ENCODE peak calls at places on chromosomes 6 and 20, in five cellular contexts. One of them, this sample, is unnamed.

GRCh38 chr20:49832632-49833327 is 20.2 kb downstream of the SLC9A8 start:
- DNase-seq in WERI-Rb-1: no peak
- DNase-seq in tibial artery: no peak
- DNase-seq in left ventricle myocardium inferior: no peak
- DNase-seq in T-cell: no peak
- DNase-seq in this sample: no peak

GRCh38 chr6:77466055-77467028 is 3.1 kb upstream of the HTR1B start:
- DNase-seq in WERI-Rb-1: peak; percentile 32
- DNase-seq in tibial artery: peak; percentile 80
- DNase-seq in left ventricle myocardium inferior: peak; percentile 17
- DNase-seq in T-cell: no peak
- DNase-seq in this sample: peak; percentile 1

GRCh38 chr20:8678098-8678776 is 390.6 kb upstream of the PLCB4 start:
- DNase-seq in WERI-Rb-1: no peak
- DNase-seq in tibial artery: no peak
- DNase-seq in left ventricle myocardium inferior: no peak
- DNase-seq in T-cell: no peak
- DNase-seq in this sample: no peak

GRCh38 chr6:109491207-109491938 is 8.4 kb upstream of the ZBTB24 start:
- DNase-seq in WERI-Rb-1: no peak
- DNase-seq in tibial artery: no peak
- DNase-seq in left ventricle myocardium inferior: no peak
- DNase-seq in T-cell: no peak
- DNase-seq in this sample: no peak

GRCh38 chr20:62364911-62365736 is 2.0 kb downstream of the LAMA5 start:
- DNase-seq in WERI-Rb-1: peak; percentile 26
- DNase-seq in tibial artery: peak; percentile 94
- DNase-seq in left ventricle myocardium inferior: peak; percentile 73
- DNase-seq in T-cell: no peak
- DNase-seq in this sample: no peak

GRCh38 chr20:34709044-34709835 is 5.1 kb downstream of the TP53INP2 start:
- DNase-seq in WERI-Rb-1: peak; percentile 88
- DNase-seq in tibial artery: peak; percentile 92
- DNase-seq in left ventricle myocardium inferior: peak; percentile 89
- DNase-seq in T-cell: peak; percentile 62
- DNase-seq in this sample: peak; percentile 76

GRCh38 chr6:24283043-24283985 is 74.5 kb downstream of the DCDC2 start:
- DNase-seq in WERI-Rb-1: peak; percentile 89
- DNase-seq in tibial artery: peak; percentile 77
- DNase-seq in left ventricle myocardium inferior: peak; percentile 60
- DNase-seq in T-cell: no peak
- DNase-seq in this sample: peak; percentile 93

GRCh38 chr20:62925420-62926228 is 681 bp downstream of the DIDO1 start:
- DNase-seq in WERI-Rb-1: peak; percentile 35
- DNase-seq in tibial artery: no peak
- DNase-seq in left ventricle myocardium inferior: no peak
- DNase-seq in T-cell: peak; percentile 40
- DNase-seq in this sample: no peak

GRCh38 chr20:61693055-61693600 is 372.6 kb downstream of the TAF4 start:
- DNase-seq in WERI-Rb-1: no peak
- DNase-seq in tibial artery: no peak
- DNase-seq in left ventricle myocardium inferior: no peak
- DNase-seq in T-cell: no peak
- DNase-seq in this sample: no peak

GRCh38 chr6:36130672-36131516 is 581 bp downstream of the MAPK13 start:
- DNase-seq in WERI-Rb-1: peak; percentile 22
- DNase-seq in tibial artery: no peak
- DNase-seq in left ventricle myocardium inferior: no peak
- DNase-seq in T-cell: no peak
- DNase-seq in this sample: peak; percentile 69

GRCh38 chr6:148750826-148751225 is 4.0 kb downstream of the UST start:
- DNase-seq in WERI-Rb-1: no peak
- DNase-seq in tibial artery: no peak
- DNase-seq in left ventricle myocardium inferior: no peak
- DNase-seq in T-cell: no peak
- DNase-seq in this sample: no peak

GRCh38 chr6:82030761-82031160 is 216.8 kb downstream of the IBTK start:
- DNase-seq in WERI-Rb-1: no peak
- DNase-seq in tibial artery: no peak
- DNase-seq in left ventricle myocardium inferior: no peak
- DNase-seq in T-cell: no peak
- DNase-seq in this sample: no peak

GRCh38 chr6:24664049-24664987 is 2.4 kb downstream of the TDP2 start:
- DNase-seq in WERI-Rb-1: no peak
- DNase-seq in tibial artery: no peak
- DNase-seq in left ventricle myocardium inferior: no peak
- DNase-seq in T-cell: no peak
- DNase-seq in this sample: no peak

GRCh38 chr6:156601821-156602301 is 175.3 kb upstream of the ARID1B start:
- DNase-seq in WERI-Rb-1: no peak
- DNase-seq in tibial artery: no peak
- DNase-seq in left ventricle myocardium inferior: no peak
- DNase-seq in T-cell: no peak
- DNase-seq in this sample: no peak

GRCh38 chr6:144330588-144330987 is 45.5 kb downstream of the UTRN start:
- DNase-seq in WERI-Rb-1: no peak
- DNase-seq in tibial artery: no peak
- DNase-seq in left ventricle myocardium inferior: no peak
- DNase-seq in T-cell: no peak
- DNase-seq in this sample: no peak

GRCh38 chr6:119333707-119334295 is 15.8 kb downstream of the MAN1A1 start:
- DNase-seq in WERI-Rb-1: no peak
- DNase-seq in tibial artery: no peak
- DNase-seq in left ventricle myocardium inferior: no peak
- DNase-seq in T-cell: no peak
- DNase-seq in this sample: peak; percentile 17

GRCh38 chr20:50594231-50594590 is 84.0 kb downstream of the PTPN1 start:
- DNase-seq in WERI-Rb-1: no peak
- DNase-seq in tibial artery: no peak
- DNase-seq in left ventricle myocardium inferior: no peak
- DNase-seq in T-cell: no peak
- DNase-seq in this sample: no peak